ENCODE peak calls at places on chromosomes 4 and X, in seven cellular contexts. O, Z, C, I, L, Y and T are unnamed samples.

GRCh38 chr4:118888666-118889312 is at the start of gene SYNPO2:
- DNase-seq in C (peak), Y (peak), L (no peak), I (peak), Z (peak), O (peak), T (peak)

GRCh38 chrX:94977562-94977961 is 1303.6 kb downstream of the FAM133A start:
- DNase-seq in Z (no peak), L (no peak), I (no peak), O (no peak), Y (no peak), C (no peak), T (no peak)

GRCh38 chrX:74231625-74232024 is 72.4 kb upstream of the ZCCHC13 start:
- DNase-seq in I (no peak), L (no peak), O (no peak), C (no peak), Z (no peak), Y (no peak), T (no peak)

GRCh38 chrX:115988825-115989224 is 181.7 kb upstream of the AGTR2 start:
- DNase-seq in C (no peak), Y (no peak), O (no peak), Z (no peak), I (no peak), L (no peak), T (peak)

GRCh38 chrX:126658447-126658846 is 105.8 kb upstream of the DCAF12L1 start:
- DNase-seq in Z (peak), I (no peak), L (no peak), C (no peak), Y (no peak), O (no peak), T (no peak)

GRCh38 chr4:37453004-37453360 is 208.4 kb downstream of the NWD2 start:
- DNase-seq in L (no peak), O (peak), Z (peak), I (no peak), C (no peak), Y (no peak), T (peak)

GRCh38 chr4:151165205-151166000 is 66.0 kb downstream of the RPS3A start:
- DNase-seq in I (no peak), O (no peak), C (no peak), L (no peak), Y (no peak), Z (peak), T (peak)

GRCh38 chrX:1483843-1484637 is 31.3 kb upstream of the ASMTL start:
- DNase-seq in O (peak), I (peak), Z (no peak), Y (no peak), L (no peak), C (no peak), T (no peak)

GRCh38 chrX:150692837-150693781 is at the start of gene MTMR1:
- DNase-seq in I (peak), Z (no peak), Y (peak), L (peak), O (no peak), C (no peak), T (no peak)

GRCh38 chr4:94621491-94622080 is 136.2 kb upstream of the BMPR1B start:
- DNase-seq in L (no peak), Z (peak), C (no peak), I (no peak), Y (no peak), O (no peak), T (peak)

GRCh38 chrX:84046403-84046984 is 141.5 kb downstream of the RPS6KA6 start:
- DNase-seq in Z (peak), Y (no peak), I (peak), C (no peak), L (no peak), O (no peak), T (peak)

GRCh38 chr4:8472689-8473197 is 32.2 kb downstream of the TRMT44 start:
- DNase-seq in I (no peak), Y (peak), O (no peak), L (no peak), C (no peak), Z (peak), T (peak)

GRCh38 chrX:108165349-108166111 is 74.0 kb downstream of the ATG4A start:
- DNase-seq in L (no peak), O (no peak), Z (peak), Y (no peak), C (no peak), I (no peak), T (peak)

GRCh38 chr4:5724377-5724776 is 13.4 kb downstream of the EVC start:
- DNase-seq in I (no peak), L (no peak), Y (no peak), C (no peak), Z (no peak), O (no peak), T (no peak)

GRCh38 chrX:43707812-43708548 is 51.9 kb downstream of the MAOA start:
- DNase-seq in C (peak), Z (peak), O (peak), I (no peak), L (no peak), Y (peak), T (peak)

GRCh38 chrX:41516995-41517660 is 70.0 kb downstream of the NYX start:
- DNase-seq in L (no peak), O (no peak), Y (no peak), C (no peak), I (no peak), Z (no peak), T (no peak)

GRCh38 chrX:134537179-134537945 is 77.4 kb downstream of the HPRT1 start:
- DNase-seq in L (no peak), O (no peak), I (no peak), Z (peak), C (no peak), Y (no peak), T (peak)

GRCh38 chr4:41594439-41594838 is 56.5 kb downstream of the LIMCH1 start:
- DNase-seq in C (no peak), I (no peak), Z (no peak), Y (peak), O (no peak), L (no peak), T (no peak)

GRCh38 chr4:71288875-71289274 is 49.9 kb upstream of the SLC4A4 start:
- DNase-seq in L (no peak), O (no peak), I (no peak), Z (no peak), Y (no peak), C (no peak), T (no peak)

GRCh38 chr4:53280846-53281245 is 85.0 kb downstream of the SCFD2 start:
- DNase-seq in Y (no peak), Z (no peak), I (no peak), C (no peak), O (no peak), L (no peak), T (no peak)

GRCh38 chr4:40608628-40609027 is 21.0 kb downstream of the RBM47 start:
- DNase-seq in L (no peak), Z (no peak), Y (no peak), I (no peak), O (no peak), C (no peak), T (peak)

GRCh38 chr4:95255396-95256107 is 293.2 kb downstream of the UNC5C start:
- DNase-seq in I (no peak), Z (peak), Y (no peak), O (no peak), C (no peak), L (no peak), T (peak)

GRCh38 chr4:151674804-151675290 is 86.0 kb downstream of the GATB start:
- DNase-seq in O (peak), L (no peak), C (no peak), Y (no peak), Z (peak), I (no peak), T (peak)

GRCh38 chr4:105291920-105292319 is 145.2 kb downstream of the TET2 start:
- DNase-seq in Y (no peak), I (no peak), O (no peak), Z (no peak), C (no peak), L (no peak), T (peak)

GRCh38 chr4:111213520-111213919 is 590.6 kb upstream of the PITX2 start:
- DNase-seq in C (no peak), L (no peak), O (no peak), Y (no peak), I (no peak), Z (no peak), T (peak)

GRCh38 chr4:33494150-33494549 is 2750.2 kb downstream of the ARAP2 start:
- DNase-seq in Z (peak), Y (no peak), C (no peak), O (no peak), I (no peak), L (no peak), T (peak)

GRCh38 chrX:124373348-124373747 is 27.0 kb downstream of the SH2D1A start:
- DNase-seq in Z (no peak), L (no peak), O (no peak), Y (no peak), C (no peak), I (no peak), T (no peak)

DNA sequence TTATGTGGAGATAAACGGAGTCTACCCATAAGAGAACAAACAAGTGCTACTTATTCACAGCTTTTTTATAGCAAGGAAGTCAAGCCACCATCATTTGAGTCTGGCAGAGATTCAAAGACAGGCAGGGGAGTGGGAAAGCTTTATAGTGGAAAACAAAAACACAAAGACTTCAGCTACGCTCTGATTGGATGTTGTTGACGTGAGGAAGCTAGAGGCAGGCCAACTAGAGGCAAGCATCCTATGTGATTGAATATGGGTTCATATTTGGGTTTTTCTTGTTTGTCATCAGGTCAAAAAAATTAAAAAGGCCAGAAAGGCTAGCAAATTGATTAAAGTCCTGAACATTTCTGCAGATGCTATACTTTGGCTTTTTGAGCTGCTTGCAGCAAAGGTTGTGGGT is 709 bp upstream of the TCEAL4 start:
- DNase-seq in L (no peak), Y (no peak), Z (peak), O (no peak), C (no peak), I (no peak), T (peak)
- H3K4me3 ChIP-seq in L (no peak), Y (peak), Z (no peak), O (no peak), C (peak), I (no peak), T (peak)

GRCh38 chrX:11764602-11765067 is 6.6 kb downstream of the MSL3 start:
- DNase-seq in Z (no peak), Y (no peak), O (no peak), I (no peak), L (no peak), C (no peak), T (no peak)

GRCh38 chrX:11765449-11765848 is 7.4 kb downstream of the MSL3 start:
- DNase-seq in C (no peak), L (no peak), O (no peak), Y (no peak), I (no peak), Z (no peak), T (no peak)

GRCh38 chrX:11768039-11768438 is 10.0 kb downstream of the MSL3 start:
- DNase-seq in L (no peak), O (no peak), Y (no peak), I (no peak), C (no peak), Z (no peak), T (no peak)

GRCh38 chrX:11766487-11766886 is 8.4 kb downstream of the MSL3 start:
- DNase-seq in C (no peak), O (no peak), L (no peak), Z (no peak), Y (no peak), I (no peak), T (no peak)

GRCh38 chrX:11770320-11770719 is 12.3 kb downstream of the MSL3 start:
- DNase-seq in I (no peak), O (no peak), L (no peak), Y (no peak), Z (peak), C (no peak), T (peak)
- TF ChIP-seq CTCF in I (peak), O (peak), L (peak), Y (peak), Z (peak), C (peak), T (peak)

DNA sequence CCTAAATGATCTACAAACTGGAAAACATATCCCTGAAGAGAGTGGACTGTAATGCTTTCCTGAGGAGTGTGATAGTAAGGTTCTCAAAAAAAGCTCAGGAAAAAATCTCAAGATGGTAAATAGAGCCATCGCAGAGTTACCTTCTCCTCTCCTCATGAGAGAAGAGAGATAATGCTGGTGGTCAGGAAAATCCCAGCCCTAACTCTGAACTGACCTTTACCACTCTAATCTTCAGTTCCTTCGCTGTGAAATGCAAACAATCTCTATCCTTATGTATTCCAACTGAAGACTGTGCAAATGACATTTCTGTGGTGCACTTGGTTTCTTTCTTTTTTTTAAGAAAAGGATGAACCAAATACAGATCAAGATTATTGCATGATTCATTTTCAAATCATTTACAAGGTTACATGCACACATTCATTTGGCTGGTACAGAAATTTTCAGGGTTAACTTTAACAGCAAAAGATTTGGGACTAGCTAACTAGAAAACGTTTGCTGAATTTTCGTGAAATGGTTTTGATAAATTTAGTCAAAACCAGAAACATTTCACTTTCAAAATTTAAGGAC is 8.3 kb downstream of the PPM1K start:
- DNase-seq in Y (no peak), Z (no peak), O (no peak), L (no peak), C (no peak), I (no peak), T (peak)
- H3K4me3 ChIP-seq in Y (no peak), Z (no peak), O (no peak), L (no peak), C (no peak), I (no peak), T (peak)

DNA sequence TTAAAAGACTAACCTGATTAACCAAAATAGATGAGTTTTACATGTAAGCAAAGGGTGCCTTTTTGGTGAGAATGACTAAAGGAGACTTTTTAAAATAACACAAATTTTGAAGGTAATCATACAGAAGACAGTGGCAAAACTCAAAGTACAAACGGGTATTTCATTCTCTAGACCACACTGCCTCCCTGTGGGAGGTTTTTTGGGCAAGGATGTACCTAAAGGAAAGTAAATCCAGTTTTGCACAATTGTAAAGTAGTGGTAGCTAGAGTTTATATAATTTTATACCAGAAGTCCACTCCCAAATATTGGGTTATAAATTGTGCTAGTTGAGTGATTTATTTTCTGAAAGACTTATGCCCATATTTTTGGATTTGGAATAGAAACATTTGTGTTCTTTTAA is 201.0 kb downstream of the PAPSS1 start:
- DNase-seq in Y (no peak), C (no peak), O (no peak), L (no peak), I (no peak), Z (peak), T (peak)
- TF ChIP-seq CTCF in Y (peak), C (no peak), O (no peak), L (no peak), I (peak), Z (peak), T (peak)

GRCh38 chr4:11429646-11430045 is 952 bp upstream of the HS3ST1 start:
- DNase-seq in Z (no peak), Y (no peak), I (no peak), C (no peak), O (no peak), L (no peak), T (no peak)
- H3K4me3 ChIP-seq in Z (peak), Y (peak), I (peak), C (peak), O (peak), L (no peak), T (no peak)

GRCh38 chr4:114180481-114180880 is 201.0 kb upstream of the ARSJ start:
- DNase-seq in L (no peak), C (no peak), Z (peak), I (no peak), O (no peak), Y (peak), T (peak)
- TF ChIP-seq CTCF in L (no peak), C (peak), Z (peak), I (peak), O (no peak), Y (peak), T (peak)

GRCh38 chrX:49190783-49191032 is 4.5 kb upstream of the PRICKLE3 start:
- DNase-seq in Z (no peak), O (no peak), I (peak), C (peak), L (no peak), Y (no peak), T (no peak)
- H3K4me3 ChIP-seq in Z (peak), O (peak), I (peak), C (peak), L (peak), Y (peak), T (peak)

GRCh38 chr4:77045490-77045889 is 30.3 kb downstream of the CCNI start:
- DNase-seq in I (no peak), O (no peak), Z (peak), C (no peak), Y (no peak), L (no peak), T (peak)
- TF ChIP-seq CTCF in I (no peak), O (no peak), Z (peak), C (no peak), Y (no peak), L (no peak), T (peak)